ENCODE peak calls at places on chromosomes 5 and 9, in five cellular contexts. One of them, this sample, is unnamed.

GRCh38 chr9:114250648-114251047 is 72.2 kb upstream of the ORM1 start:
- DNase-seq in K562: no peak
- DNase-seq in upper lobe of left lung: no peak
- DNase-seq in H1: no peak
- DNase-seq in GM12892: no peak
- DNase-seq in this sample: no peak

GRCh38 chr5:173697931-173698579 is 81.6 kb upstream of the BOD1 start:
- DNase-seq in K562: no peak
- DNase-seq in upper lobe of left lung: no peak
- DNase-seq in H1: no peak
- DNase-seq in GM12892: no peak
- DNase-seq in this sample: no peak

GRCh38 chr5:33322632-33323031 is 118.1 kb upstream of the TARS1 start:
- DNase-seq in K562: no peak
- DNase-seq in upper lobe of left lung: no peak
- DNase-seq in H1: no peak
- DNase-seq in GM12892: no peak
- DNase-seq in this sample: no peak

GRCh38 chr9:34664281-34665108 is 2.0 kb upstream of the CCL27 start:
- DNase-seq in K562: peak
- DNase-seq in upper lobe of left lung: peak
- DNase-seq in H1: peak
- DNase-seq in GM12892: no peak
- DNase-seq in this sample: peak

GRCh38 chr9:34035656-34036055 is 13.0 kb downstream of the UBAP2 start:
- DNase-seq in K562: no peak
- DNase-seq in upper lobe of left lung: no peak
- DNase-seq in H1: no peak
- DNase-seq in GM12892: no peak
- DNase-seq in this sample: no peak

GRCh38 chr5:27015758-27016157 is 22.6 kb downstream of the CDH9 start:
- DNase-seq in K562: no peak
- DNase-seq in upper lobe of left lung: no peak
- DNase-seq in H1: no peak
- DNase-seq in GM12892: no peak
- DNase-seq in this sample: no peak

GRCh38 chr9:20312732-20313131 is 309.6 kb downstream of the MLLT3 start:
- DNase-seq in K562: no peak
- DNase-seq in upper lobe of left lung: no peak
- DNase-seq in H1: no peak
- DNase-seq in GM12892: no peak
- DNase-seq in this sample: no peak

GRCh38 chr9:13705913-13706312 is 426.4 kb upstream of the MPDZ start:
- DNase-seq in K562: no peak
- DNase-seq in upper lobe of left lung: no peak
- DNase-seq in H1: no peak
- DNase-seq in GM12892: no peak
- DNase-seq in this sample: no peak

GRCh38 chr5:16628376-16628775 is 11.6 kb upstream of the RETREG1 start:
- DNase-seq in K562: no peak
- DNase-seq in upper lobe of left lung: no peak
- DNase-seq in H1: no peak
- DNase-seq in GM12892: no peak
- DNase-seq in this sample: no peak

GRCh38 chr5:8686707-8687106 is 817.8 kb downstream of the MTRR start:
- DNase-seq in K562: no peak
- DNase-seq in upper lobe of left lung: no peak
- DNase-seq in H1: no peak
- DNase-seq in GM12892: no peak
- DNase-seq in this sample: no peak

GRCh38 chr5:105917189-105917588 is 1753.5 kb downstream of the EFNA5 start:
- DNase-seq in K562: no peak
- DNase-seq in upper lobe of left lung: no peak
- DNase-seq in H1: no peak
- DNase-seq in GM12892: no peak
- DNase-seq in this sample: no peak

GRCh38 chr5:142847898-142848790 is 78.0 kb downstream of the ARHGAP26 start:
- DNase-seq in K562: no peak
- DNase-seq in upper lobe of left lung: no peak
- DNase-seq in H1: no peak
- DNase-seq in GM12892: no peak
- DNase-seq in this sample: no peak

GRCh38 chr9:27276182-27277030 is 20.5 kb downstream of the EQTN start:
- DNase-seq in K562: peak
- DNase-seq in upper lobe of left lung: no peak
- DNase-seq in H1: no peak
- DNase-seq in GM12892: peak
- DNase-seq in this sample: no peak

GRCh38 chr5:10019236-10019635 is 230.5 kb downstream of the ATPSCKMT start:
- DNase-seq in K562: no peak
- DNase-seq in upper lobe of left lung: no peak
- DNase-seq in H1: no peak
- DNase-seq in GM12892: no peak
- DNase-seq in this sample: no peak

GRCh38 chr5:73691301-73691700 is 65.3 kb downstream of the ARHGEF28 start:
- DNase-seq in K562: no peak
- DNase-seq in upper lobe of left lung: no peak
- DNase-seq in H1: no peak
- DNase-seq in GM12892: no peak
- DNase-seq in this sample: no peak

GRCh38 chr5:10590226-10591047 is 26.6 kb downstream of the ANKRD33B start:
- DNase-seq in K562: peak
- DNase-seq in upper lobe of left lung: no peak
- DNase-seq in H1: peak
- DNase-seq in GM12892: no peak
- DNase-seq in this sample: no peak

GRCh38 chr9:36842560-36843530 is 191.2 kb downstream of the PAX5 start:
- DNase-seq in K562: no peak
- DNase-seq in upper lobe of left lung: no peak
- DNase-seq in H1: no peak
- DNase-seq in GM12892: no peak
- DNase-seq in this sample: no peak

GRCh38 chr5:114297915-114298314 is 64.0 kb upstream of the KCNN2 start:
- DNase-seq in K562: no peak
- DNase-seq in upper lobe of left lung: no peak
- DNase-seq in H1: no peak
- DNase-seq in GM12892: no peak
- DNase-seq in this sample: no peak
- TF ChIP-seq POLR2AphosphoS5 in K562: no peak
- TF ChIP-seq POLR2AphosphoS5 in upper lobe of left lung: no peak
- TF ChIP-seq POLR2AphosphoS5 in H1: no peak
- TF ChIP-seq POLR2AphosphoS5 in GM12892: no peak
- TF ChIP-seq POLR2AphosphoS5 in this sample: no peak

GRCh38 chr5:59275537-59276276 is 617.8 kb downstream of the PDE4D start:
- DNase-seq in K562: no peak
- DNase-seq in upper lobe of left lung: peak
- DNase-seq in H1: peak
- DNase-seq in GM12892: no peak
- DNase-seq in this sample: no peak
- TF ChIP-seq POLR2AphosphoS5 in K562: no peak
- TF ChIP-seq POLR2AphosphoS5 in upper lobe of left lung: no peak
- TF ChIP-seq POLR2AphosphoS5 in H1: no peak
- TF ChIP-seq POLR2AphosphoS5 in GM12892: no peak
- TF ChIP-seq POLR2AphosphoS5 in this sample: no peak

DNA sequence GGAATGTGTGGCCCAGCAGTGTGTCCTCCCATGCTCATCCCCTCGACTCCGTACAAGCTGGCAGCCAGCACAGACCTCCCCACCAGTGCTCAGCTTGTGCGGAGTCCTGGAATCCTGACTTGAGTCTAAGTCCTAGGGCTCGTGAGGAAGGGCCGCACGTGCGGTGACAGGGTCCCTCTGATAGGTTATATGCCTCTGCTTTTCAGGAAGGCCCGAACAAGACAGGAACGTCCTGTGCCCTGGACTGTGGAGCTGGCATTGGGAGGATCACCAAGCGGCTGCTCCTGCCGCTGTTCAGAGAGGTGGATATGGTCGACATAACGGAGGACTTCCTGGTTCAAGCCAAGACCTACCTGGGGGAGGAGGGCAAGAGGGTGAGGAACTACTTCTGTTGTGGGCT is 7.9 kb downstream of the NTMT1 start:
- DNase-seq in K562: no peak
- DNase-seq in upper lobe of left lung: no peak
- DNase-seq in H1: no peak
- DNase-seq in GM12892: no peak
- DNase-seq in this sample: no peak
- TF ChIP-seq POLR2AphosphoS5 in K562: no peak
- TF ChIP-seq POLR2AphosphoS5 in upper lobe of left lung: no peak
- TF ChIP-seq POLR2AphosphoS5 in H1: no peak
- TF ChIP-seq POLR2AphosphoS5 in GM12892: no peak
- TF ChIP-seq POLR2AphosphoS5 in this sample: no peak

DNA sequence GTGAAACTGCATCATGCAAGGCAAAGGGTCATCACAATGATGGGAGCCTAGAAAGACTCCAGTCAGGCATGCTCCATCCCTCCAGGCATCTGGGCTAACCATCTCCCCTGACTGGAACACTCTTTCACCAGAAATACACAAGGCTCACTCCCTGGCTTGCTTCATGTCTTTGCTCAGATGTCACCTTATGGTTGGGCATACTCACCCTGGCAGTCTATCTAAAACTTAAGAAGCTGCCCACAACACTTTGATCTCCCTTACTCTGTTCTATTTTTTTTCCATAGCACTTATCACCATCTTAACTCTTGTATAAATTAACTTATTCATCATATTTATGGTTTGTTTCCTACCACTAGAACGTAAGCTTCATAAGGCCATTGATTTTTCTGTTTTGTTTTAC is 90.0 kb downstream of the SPEF2 start:
- DNase-seq in K562: no peak
- DNase-seq in upper lobe of left lung: no peak
- DNase-seq in H1: no peak
- DNase-seq in GM12892: no peak
- DNase-seq in this sample: no peak
- TF ChIP-seq POLR2AphosphoS5 in K562: no peak
- TF ChIP-seq POLR2AphosphoS5 in upper lobe of left lung: no peak
- TF ChIP-seq POLR2AphosphoS5 in H1: no peak
- TF ChIP-seq POLR2AphosphoS5 in GM12892: no peak
- TF ChIP-seq POLR2AphosphoS5 in this sample: no peak

GRCh38 chr9:133558191-133559126 is 24.0 kb downstream of the ADAMTSL2 start:
- DNase-seq in K562: peak
- DNase-seq in upper lobe of left lung: no peak
- DNase-seq in H1: no peak
- DNase-seq in GM12892: peak
- DNase-seq in this sample: peak
- TF ChIP-seq POLR2AphosphoS5 in K562: no peak
- TF ChIP-seq POLR2AphosphoS5 in upper lobe of left lung: peak
- TF ChIP-seq POLR2AphosphoS5 in H1: no peak
- TF ChIP-seq POLR2AphosphoS5 in GM12892: no peak
- TF ChIP-seq POLR2AphosphoS5 in this sample: no peak

GRCh38 chr5:141617682-141618029 is 1.1 kb downstream of the DIAPH1 start:
- DNase-seq in K562: no peak
- DNase-seq in upper lobe of left lung: no peak
- DNase-seq in H1: no peak
- DNase-seq in GM12892: no peak
- DNase-seq in this sample: no peak

GRCh38 chr5:141618804-141619554 is at the start of gene DIAPH1:
- DNase-seq in K562: peak
- DNase-seq in upper lobe of left lung: peak
- DNase-seq in H1: peak
- DNase-seq in GM12892: peak
- DNase-seq in this sample: peak

GRCh38 chr5:141615991-141616715 is 2.6 kb downstream of the DIAPH1 start:
- DNase-seq in K562: no peak
- DNase-seq in upper lobe of left lung: no peak
- DNase-seq in H1: no peak
- DNase-seq in GM12892: no peak
- DNase-seq in this sample: no peak

GRCh38 chr5:141618030-141618803 is 583 bp downstream of the DIAPH1 start:
- DNase-seq in K562: no peak
- DNase-seq in upper lobe of left lung: peak
- DNase-seq in H1: no peak
- DNase-seq in GM12892: no peak
- DNase-seq in this sample: no peak

GRCh38 chr5:141617128-141617527 is 1.7 kb downstream of the DIAPH1 start:
- DNase-seq in K562: peak
- DNase-seq in upper lobe of left lung: no peak
- DNase-seq in H1: no peak
- DNase-seq in GM12892: no peak
- DNase-seq in this sample: no peak
- TF ChIP-seq POLR2AphosphoS5 in K562: no peak
- TF ChIP-seq POLR2AphosphoS5 in upper lobe of left lung: no peak
- TF ChIP-seq POLR2AphosphoS5 in H1: no peak
- TF ChIP-seq POLR2AphosphoS5 in GM12892: no peak
- TF ChIP-seq POLR2AphosphoS5 in this sample: no peak

DNA sequence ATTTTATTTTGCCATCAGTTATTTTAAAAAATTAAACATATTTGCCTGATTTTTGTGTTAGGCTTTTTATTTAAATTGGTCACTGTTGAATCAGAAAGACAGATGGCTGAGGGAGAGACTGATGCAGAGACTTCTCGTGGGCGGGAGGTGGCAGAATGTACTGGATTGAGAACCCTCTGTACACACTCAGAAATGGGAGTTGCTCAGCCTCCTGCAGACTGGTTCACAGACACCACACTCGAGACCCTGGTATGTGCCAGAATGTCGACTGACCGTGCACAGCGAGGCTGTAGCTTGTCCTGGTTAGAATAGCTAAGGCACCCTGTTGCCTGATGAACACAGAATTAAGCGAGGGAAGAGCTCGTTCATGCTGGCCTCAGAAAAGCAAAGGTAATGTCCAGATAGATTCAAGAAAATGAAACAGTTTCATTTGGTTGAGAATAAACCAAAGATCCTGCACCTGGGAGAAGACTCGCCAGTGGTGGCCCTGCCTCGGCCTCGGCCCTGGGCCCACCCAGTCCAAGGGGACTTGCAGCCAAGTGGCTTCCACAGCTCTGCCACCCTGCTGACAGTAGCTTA is 71.3 kb upstream of the OTULINL start:
- DNase-seq in K562: no peak
- DNase-seq in upper lobe of left lung: no peak
- DNase-seq in H1: no peak
- DNase-seq in GM12892: no peak
- DNase-seq in this sample: no peak
- TF ChIP-seq POLR2AphosphoS5 in K562: no peak
- TF ChIP-seq POLR2AphosphoS5 in upper lobe of left lung: no peak
- TF ChIP-seq POLR2AphosphoS5 in H1: no peak
- TF ChIP-seq POLR2AphosphoS5 in GM12892: no peak
- TF ChIP-seq POLR2AphosphoS5 in this sample: no peak

GRCh38 chr5:170267431-170268152 is 30.0 kb downstream of the LCP2 start:
- DNase-seq in K562: peak
- DNase-seq in upper lobe of left lung: peak
- DNase-seq in H1: no peak
- DNase-seq in GM12892: peak
- DNase-seq in this sample: peak

GRCh38 chr5:170266570-170267379 is 30.8 kb downstream of the LCP2 start:
- DNase-seq in K562: no peak
- DNase-seq in upper lobe of left lung: no peak
- DNase-seq in H1: no peak
- DNase-seq in GM12892: no peak
- DNase-seq in this sample: no peak

GRCh38 chr5:170268153-170268689 is 29.4 kb downstream of the LCP2 start:
- DNase-seq in K562: no peak
- DNase-seq in upper lobe of left lung: no peak
- DNase-seq in H1: no peak
- DNase-seq in GM12892: no peak
- DNase-seq in this sample: no peak

GRCh38 chr5:170263906-170264305 is 31.1 kb downstream of the C5orf58 start:
- DNase-seq in K562: no peak
- DNase-seq in upper lobe of left lung: no peak
- DNase-seq in H1: no peak
- DNase-seq in GM12892: no peak
- DNase-seq in this sample: no peak

GRCh38 chr5:170265527-170265926 is 32.0 kb downstream of the LCP2 start:
- DNase-seq in K562: no peak
- DNase-seq in upper lobe of left lung: no peak
- DNase-seq in H1: no peak
- DNase-seq in GM12892: no peak
- DNase-seq in this sample: no peak
- TF ChIP-seq POLR2AphosphoS5 in K562: no peak
- TF ChIP-seq POLR2AphosphoS5 in upper lobe of left lung: peak
- TF ChIP-seq POLR2AphosphoS5 in H1: no peak
- TF ChIP-seq POLR2AphosphoS5 in GM12892: no peak
- TF ChIP-seq POLR2AphosphoS5 in this sample: no peak

GRCh38 chr5:160480652-160481051 is 59.0 kb downstream of the PTTG1 start:
- DNase-seq in K562: no peak
- DNase-seq in upper lobe of left lung: no peak
- DNase-seq in H1: no peak
- DNase-seq in GM12892: no peak
- DNase-seq in this sample: no peak
- TF ChIP-seq POLR2AphosphoS5 in K562: no peak
- TF ChIP-seq POLR2AphosphoS5 in upper lobe of left lung: no peak
- TF ChIP-seq POLR2AphosphoS5 in H1: no peak
- TF ChIP-seq POLR2AphosphoS5 in GM12892: no peak
- TF ChIP-seq POLR2AphosphoS5 in this sample: no peak